ENCODE peak calls at places on chromosomes 11 and 22, in nine cellular contexts. L is HuH-7; A is NCI-H748 treated with DMSO at 0.1 percent for 48 hours; X is endothelial cell; P is brain microvascular endothelial cell; Z is IMR-90; S is non-pigmented ciliary epithelial cell; C is HFF-Myc; W is stimulated activated CD8-positive, alpha-beta memory T cell treated with anti-CD3 and anti-CD28 coated beads, Interleukin-15, amount 100 ng/mL, for 24 hours. R is an unnamed sample.

GRCh38 chr11:103436131-103436770 is 327.0 kb downstream of the DYNC2H1 start:
- DNase-seq in L (no peak), A (no peak), X (no peak), P (no peak), Z (no peak), S (no peak), C (no peak), W (no peak), R (no peak)

GRCh38 chr11:104694259-104695070 is 203.8 kb downstream of the CASP12 start:
- DNase-seq in L (no peak), A (no peak), X (no peak), P (peak), Z (peak), S (peak), C (peak), W (no peak), R (no peak)

GRCh38 chr11:79413258-79413657 is 27.6 kb downstream of the TENM4 start:
- DNase-seq in L (no peak), A (no peak), X (peak), P (peak), Z (peak), S (no peak), C (peak), W (no peak), R (peak)

GRCh38 chr11:35622070-35622469 is 3.8 kb downstream of the FJX1 start:
- DNase-seq in L (no peak), A (no peak), X (no peak), P (peak), Z (peak), S (peak), C (no peak), W (no peak), R (peak)

GRCh38 chr22:49753961-49754673 is 73.6 kb downstream of the BRD1 start:
- DNase-seq in L (no peak), A (peak), X (no peak), P (no peak), Z (no peak), S (no peak), C (no peak), W (no peak), R (no peak)

GRCh38 chr22:29954203-29954855 is 71.4 kb downstream of the MTMR3 start:
- DNase-seq in L (no peak), A (no peak), X (no peak), P (no peak), Z (no peak), S (no peak), C (no peak), W (no peak), R (no peak)

GRCh38 chr11:34245043-34245442 is 112.8 kb downstream of the ABTB2 start:
- DNase-seq in L (no peak), A (no peak), X (no peak), P (no peak), Z (no peak), S (no peak), C (no peak), W (no peak), R (no peak)

GRCh38 chr22:26642465-26643367 is 14.7 kb upstream of the MIAT start:
- DNase-seq in L (no peak), A (peak), X (peak), P (no peak), Z (no peak), S (no peak), C (no peak), W (peak), R (no peak)

GRCh38 chr22:24996420-24996952 is 44.0 kb downstream of the KIAA1671 start:
- DNase-seq in L (no peak), A (peak), X (no peak), P (no peak), Z (no peak), S (no peak), C (no peak), W (no peak), R (peak)